ENCODE peak calls at places on chromosomes 12 and 14, in eight cellular contexts. One of them, this sample, is unnamed. For H3K9me3, the result is how much of the 10 kb centered on the place peaks cover.

GRCh38 chr14:30874999-30875787 is 834 bp downstream of the COCH start:
- DNase-seq in SK-N-SH: no peak
- DNase-seq in transverse colon: peak
- DNase-seq in Panc1: no peak
- DNase-seq in spleen: peak
- DNase-seq in K562: peak
- DNase-seq in HepG2: no peak
- DNase-seq in breast epithelium: no peak
- DNase-seq in this sample: no peak

GRCh38 chr12:88266851-88267360 is 124.8 kb downstream of the TMTC3 start:
- DNase-seq in breast epithelium: no peak
- DNase-seq in K562: no peak
- DNase-seq in spleen: no peak
- DNase-seq in transverse colon: no peak
- DNase-seq in SK-N-SH: no peak
- DNase-seq in HepG2: no peak
- DNase-seq in Panc1: no peak
- DNase-seq in this sample: no peak

GRCh38 chr12:80966001-80966400 is 28.3 kb upstream of the LIN7A start:
- DNase-seq in breast epithelium: no peak
- DNase-seq in spleen: no peak
- DNase-seq in transverse colon: no peak
- DNase-seq in K562: no peak
- DNase-seq in Panc1: no peak
- DNase-seq in HepG2: no peak
- DNase-seq in SK-N-SH: no peak
- DNase-seq in this sample: no peak

GRCh38 chr12:110694330-110694891 is 5.5 kb upstream of the HVCN1 start:
- DNase-seq in transverse colon: peak
- DNase-seq in Panc1: no peak
- DNase-seq in spleen: peak
- DNase-seq in SK-N-SH: peak
- DNase-seq in HepG2: no peak
- DNase-seq in breast epithelium: no peak
- DNase-seq in K562: no peak
- DNase-seq in this sample: no peak

GRCh38 chr14:74552623-74553022 is 59.1 kb downstream of the ISCA2 start:
- DNase-seq in K562: no peak
- DNase-seq in Panc1: no peak
- DNase-seq in HepG2: no peak
- DNase-seq in SK-N-SH: peak
- DNase-seq in breast epithelium: no peak
- DNase-seq in transverse colon: peak
- DNase-seq in spleen: peak
- DNase-seq in this sample: no peak

GRCh38 chr12:52952082-52952801 is 3.3 kb downstream of the KRT18 start:
- DNase-seq in transverse colon: peak
- DNase-seq in SK-N-SH: no peak
- DNase-seq in spleen: no peak
- DNase-seq in K562: peak
- DNase-seq in Panc1: no peak
- DNase-seq in breast epithelium: peak
- DNase-seq in HepG2: no peak
- DNase-seq in this sample: no peak

GRCh38 chr14:88245321-88245720 is 77.7 kb downstream of the KCNK10 start:
- DNase-seq in HepG2: no peak
- DNase-seq in SK-N-SH: peak
- DNase-seq in transverse colon: no peak
- DNase-seq in K562: no peak
- DNase-seq in breast epithelium: no peak
- DNase-seq in spleen: no peak
- DNase-seq in Panc1: no peak
- DNase-seq in this sample: no peak

GRCh38 chr12:19220205-19220604 is 90.7 kb downstream of the PLEKHA5 start:
- DNase-seq in transverse colon: no peak
- DNase-seq in K562: no peak
- DNase-seq in SK-N-SH: no peak
- DNase-seq in Panc1: no peak
- DNase-seq in spleen: no peak
- DNase-seq in breast epithelium: no peak
- DNase-seq in HepG2: no peak
- DNase-seq in this sample: no peak

GRCh38 chr12:14126692-14127091 is 145.3 kb upstream of the GRIN2B start:
- DNase-seq in breast epithelium: no peak
- DNase-seq in K562: no peak
- DNase-seq in spleen: no peak
- DNase-seq in SK-N-SH: no peak
- DNase-seq in transverse colon: no peak
- DNase-seq in Panc1: no peak
- DNase-seq in HepG2: no peak
- DNase-seq in this sample: no peak

DNA sequence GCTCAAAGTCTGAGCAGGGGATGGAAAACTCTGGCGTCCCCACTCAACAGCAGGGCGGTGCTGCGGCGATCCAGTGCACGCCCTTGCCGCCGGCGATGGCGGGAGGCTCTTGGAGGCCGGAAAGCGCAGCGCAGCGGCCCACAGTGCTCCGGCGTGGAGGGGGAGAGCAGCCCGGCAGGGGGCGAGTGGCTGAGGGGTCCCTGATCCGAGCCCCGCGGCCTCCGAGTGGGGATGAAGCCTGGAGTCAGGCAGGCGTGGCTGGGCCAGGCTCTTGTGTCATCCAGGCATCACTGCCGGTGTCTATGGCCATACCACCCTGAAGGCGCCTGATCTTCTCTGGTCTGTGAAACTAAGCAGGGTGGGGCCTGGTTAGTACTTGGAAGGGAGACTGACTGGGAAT is 183.1 kb downstream of the ALG10 start:
- DNase-seq in spleen: no peak
- DNase-seq in HepG2: no peak
- DNase-seq in SK-N-SH: peak
- DNase-seq in transverse colon: no peak
- DNase-seq in K562: no peak
- DNase-seq in breast epithelium: no peak
- DNase-seq in Panc1: no peak
- DNase-seq in this sample: no peak
- H3K9me3 ChIP-seq in spleen: under half
- H3K9me3 ChIP-seq in HepG2: under half
- H3K9me3 ChIP-seq in SK-N-SH: under half
- H3K9me3 ChIP-seq in transverse colon: under half
- H3K9me3 ChIP-seq in K562: under half
- H3K9me3 ChIP-seq in breast epithelium: under half
- H3K9me3 ChIP-seq in Panc1: under half
- H3K9me3 ChIP-seq in this sample: under half

GRCh38 chr14:51095854-51096823 is 1.2 kb upstream of the TRIM9 start:
- DNase-seq in HepG2: no peak
- DNase-seq in spleen: no peak
- DNase-seq in breast epithelium: no peak
- DNase-seq in Panc1: no peak
- DNase-seq in K562: no peak
- DNase-seq in transverse colon: peak
- DNase-seq in SK-N-SH: peak
- DNase-seq in this sample: no peak
- TF ChIP-seq POLR2AphosphoS5 in HepG2: no peak
- TF ChIP-seq POLR2AphosphoS5 in spleen: no peak
- TF ChIP-seq POLR2AphosphoS5 in breast epithelium: no peak
- TF ChIP-seq POLR2AphosphoS5 in Panc1: no peak
- TF ChIP-seq POLR2AphosphoS5 in K562: no peak
- TF ChIP-seq POLR2AphosphoS5 in transverse colon: peak
- TF ChIP-seq POLR2AphosphoS5 in SK-N-SH: no peak
- TF ChIP-seq POLR2AphosphoS5 in this sample: no peak

DNA sequence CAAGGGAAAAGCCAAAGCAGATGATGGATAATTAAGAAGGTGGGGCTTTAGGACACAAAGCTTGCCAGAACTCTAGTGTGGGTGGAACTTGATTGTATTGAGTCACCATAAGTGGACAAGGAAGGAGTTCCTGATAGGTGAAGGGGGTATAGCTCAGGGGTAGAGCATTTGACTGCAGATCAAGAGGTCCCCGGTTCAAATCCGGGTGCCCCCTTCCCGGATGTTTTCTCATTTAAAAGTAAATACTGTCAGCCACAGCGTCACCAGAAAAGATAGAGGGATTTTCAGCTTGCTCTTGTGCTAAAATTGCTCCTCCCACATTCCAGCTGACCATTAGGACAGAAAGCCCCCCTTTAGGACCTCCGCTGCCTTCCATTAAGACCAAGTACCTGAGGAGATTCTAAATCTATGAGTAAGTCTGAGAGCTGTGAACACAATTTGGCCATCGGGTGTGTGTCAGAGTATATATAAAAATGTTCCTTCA is 36.6 kb downstream of the DCAF4 start:
- DNase-seq in SK-N-SH: no peak
- DNase-seq in breast epithelium: no peak
- DNase-seq in spleen: no peak
- DNase-seq in transverse colon: peak
- DNase-seq in Panc1: peak
- DNase-seq in HepG2: peak
- DNase-seq in K562: peak
- DNase-seq in this sample: no peak
- H3K27ac ChIP-seq in SK-N-SH: no peak
- H3K27ac ChIP-seq in breast epithelium: no peak
- H3K27ac ChIP-seq in spleen: no peak
- H3K27ac ChIP-seq in transverse colon: no peak
- H3K27ac ChIP-seq in Panc1: no peak
- H3K27ac ChIP-seq in HepG2: no peak
- H3K27ac ChIP-seq in K562: no peak
- H3K27ac ChIP-seq in this sample: no peak

DNA sequence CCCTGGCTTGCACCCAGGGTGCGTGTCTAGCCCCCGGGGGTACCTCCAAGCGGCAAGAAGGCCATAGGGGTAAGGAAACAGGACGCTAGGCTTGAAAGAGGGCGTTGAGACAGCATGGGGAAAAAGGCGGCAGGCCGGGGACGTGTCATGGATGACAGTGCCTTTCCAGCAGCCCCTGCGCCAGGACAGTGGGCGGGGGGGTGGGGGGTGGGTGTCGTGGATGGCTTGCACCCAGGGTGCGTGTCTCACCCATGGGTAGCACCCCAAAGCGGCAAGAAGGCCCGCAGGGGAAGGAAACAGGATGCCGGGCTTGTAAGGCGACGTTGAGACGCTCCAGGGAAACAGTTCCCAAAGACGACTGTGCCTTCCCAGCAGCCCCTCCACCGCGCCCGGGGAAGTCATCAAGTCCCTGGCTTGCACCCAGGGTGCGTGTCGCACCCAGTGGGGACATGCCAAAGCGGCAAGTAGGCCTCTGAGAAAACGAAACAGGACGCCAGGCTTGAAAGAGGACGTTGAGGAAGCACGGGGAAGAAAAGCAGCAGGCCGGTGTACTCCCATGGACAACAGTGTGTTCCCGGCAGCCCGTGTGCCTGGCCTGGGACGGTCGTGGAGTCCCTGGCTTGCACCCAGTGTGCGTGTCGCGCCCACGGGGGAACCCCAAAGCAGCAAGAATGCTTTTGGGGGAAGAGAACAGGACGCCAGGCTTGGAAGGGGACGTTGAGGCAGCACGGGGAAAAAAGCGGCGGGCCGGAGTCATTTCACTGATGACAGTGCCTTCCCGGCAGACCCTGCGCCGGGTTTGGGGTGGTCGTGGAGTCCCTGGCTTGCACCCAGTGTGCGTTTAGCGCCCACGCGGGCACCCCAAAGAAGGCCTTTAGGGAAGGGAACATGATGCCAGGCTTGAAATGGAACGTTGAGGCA is 163.5 kb upstream of the ALG10B start:
- DNase-seq in breast epithelium: peak
- DNase-seq in SK-N-SH: no peak
- DNase-seq in Panc1: no peak
- DNase-seq in K562: no peak
- DNase-seq in transverse colon: no peak
- DNase-seq in spleen: no peak
- DNase-seq in HepG2: no peak
- DNase-seq in this sample: no peak
- H3K9me3 ChIP-seq in breast epithelium: under half
- H3K9me3 ChIP-seq in SK-N-SH: under half
- H3K9me3 ChIP-seq in Panc1: under half
- H3K9me3 ChIP-seq in K562: under half
- H3K9me3 ChIP-seq in transverse colon: under half
- H3K9me3 ChIP-seq in spleen: under half
- H3K9me3 ChIP-seq in HepG2: under half
- H3K9me3 ChIP-seq in this sample: under half

GRCh38 chr14:68961781-68962584 is 17.1 kb downstream of the ACTN1 start:
- DNase-seq in HepG2: no peak
- DNase-seq in breast epithelium: no peak
- DNase-seq in Panc1: no peak
- DNase-seq in SK-N-SH: peak
- DNase-seq in spleen: peak
- DNase-seq in transverse colon: no peak
- DNase-seq in K562: no peak
- DNase-seq in this sample: no peak
- TF ChIP-seq POLR2AphosphoS5 in HepG2: no peak
- TF ChIP-seq POLR2AphosphoS5 in breast epithelium: no peak
- TF ChIP-seq POLR2AphosphoS5 in Panc1: no peak
- TF ChIP-seq POLR2AphosphoS5 in SK-N-SH: no peak
- TF ChIP-seq POLR2AphosphoS5 in spleen: no peak
- TF ChIP-seq POLR2AphosphoS5 in transverse colon: no peak
- TF ChIP-seq POLR2AphosphoS5 in K562: no peak
- TF ChIP-seq POLR2AphosphoS5 in this sample: no peak

DNA sequence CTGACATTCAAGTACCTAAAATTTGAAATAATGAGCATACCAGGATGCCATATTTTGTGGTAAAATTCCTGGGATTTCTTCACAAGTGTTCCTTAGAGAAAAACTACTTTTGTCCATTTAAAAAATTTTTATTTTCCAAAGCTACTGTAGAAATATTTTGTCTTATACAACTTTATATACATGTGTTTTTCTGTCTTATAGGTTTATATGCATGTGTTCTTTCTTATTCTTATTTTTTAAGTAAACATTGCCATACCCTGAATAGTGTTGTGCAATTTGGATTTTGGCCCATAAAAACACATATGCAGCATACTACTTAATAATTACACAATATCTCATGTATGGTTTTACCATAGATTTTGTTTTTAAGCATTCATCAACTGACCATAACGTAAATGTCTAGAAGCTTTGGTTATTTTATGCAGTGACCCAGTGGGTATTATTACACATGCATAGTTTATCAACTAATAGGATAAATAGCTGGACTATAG is 1107.4 kb upstream of the SEL1L start:
- DNase-seq in transverse colon: no peak
- DNase-seq in SK-N-SH: no peak
- DNase-seq in K562: no peak
- DNase-seq in Panc1: no peak
- DNase-seq in breast epithelium: no peak
- DNase-seq in HepG2: no peak
- DNase-seq in spleen: no peak
- DNase-seq in this sample: no peak
- H3K27ac ChIP-seq in transverse colon: no peak
- H3K27ac ChIP-seq in SK-N-SH: no peak
- H3K27ac ChIP-seq in K562: no peak
- H3K27ac ChIP-seq in Panc1: no peak
- H3K27ac ChIP-seq in breast epithelium: no peak
- H3K27ac ChIP-seq in HepG2: no peak
- H3K27ac ChIP-seq in spleen: no peak
- H3K27ac ChIP-seq in this sample: no peak

DNA sequence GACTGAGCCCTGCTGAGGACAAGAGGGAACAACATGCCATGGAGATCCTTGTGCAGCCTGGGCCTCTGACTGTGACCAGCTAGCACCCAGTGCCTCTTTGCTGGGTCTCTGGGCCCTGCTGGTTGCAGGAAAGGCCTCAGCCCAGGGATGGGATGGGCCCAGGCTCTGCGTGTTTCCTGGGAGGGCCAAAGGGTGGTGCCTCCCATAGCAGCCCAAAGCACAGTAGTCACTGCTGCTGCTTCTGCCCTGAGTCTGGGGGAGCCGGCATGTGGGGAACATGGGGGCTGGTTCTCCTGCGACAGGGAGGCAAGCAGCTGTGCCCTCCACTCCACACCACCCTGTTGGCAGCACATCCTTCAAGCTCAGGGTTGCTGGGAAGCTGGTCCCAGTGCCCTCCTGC is 18.5 kb downstream of the ANHX start:
- DNase-seq in K562: no peak
- DNase-seq in SK-N-SH: no peak
- DNase-seq in HepG2: no peak
- DNase-seq in breast epithelium: no peak
- DNase-seq in Panc1: no peak
- DNase-seq in spleen: no peak
- DNase-seq in transverse colon: no peak
- DNase-seq in this sample: no peak
- H3K9me3 ChIP-seq in K562: under half
- H3K9me3 ChIP-seq in SK-N-SH: under half
- H3K9me3 ChIP-seq in HepG2: half or more
- H3K9me3 ChIP-seq in breast epithelium: half or more
- H3K9me3 ChIP-seq in Panc1: under half
- H3K9me3 ChIP-seq in spleen: half or more
- H3K9me3 ChIP-seq in transverse colon: under half
- H3K9me3 ChIP-seq in this sample: under half

This sample was measured in SK-N-MC.